ENCODE peak calls at places on chromosomes 13 and 19, in seven cellular contexts. G, Y, S, C, A, B and V are unnamed samples.
A peak's percentile ranks its signal among the peaks of the same experiment; 100 is the strongest.

GRCh38 chr13:38008636-38009035 is 139.1 kb upstream of the TRPC4 start:
- DNase-seq in Y (no peak), G (no peak), C (no peak), A (no peak), B (peak; percentile 3), S (no peak), V (no peak)

GRCh38 chr19:51342631-51343569 is 961 bp upstream of the VSIG10L start:
- DNase-seq in S (no peak), C (no peak), B (no peak), A (no peak), Y (no peak), G (no peak), V (no peak)

GRCh38 chr13:100594731-100595130 is 6.1 kb upstream of the GGACT start:
- DNase-seq in Y (no peak), A (no peak), C (peak; percentile 34), B (no peak), S (no peak), G (no peak), V (no peak)

GRCh38 chr19:33444993-33445751 is 71.7 kb downstream of the CEBPG start:
- DNase-seq in A (no peak), C (no peak), Y (no peak), G (no peak), S (no peak), B (no peak), V (no peak)

GRCh38 chr13:44498969-44499368 is 77.2 kb downstream of the TSC22D1 start:
- DNase-seq in B (peak; percentile 55), A (no peak), Y (no peak), S (peak; percentile 4), G (no peak), C (no peak), V (no peak)

GRCh38 chr13:81726037-81726726 is 1385.3 kb upstream of the SPRY2 start:
- DNase-seq in C (peak; percentile 1), B (no peak), A (no peak), G (no peak), Y (no peak), S (no peak), V (no peak)

GRCh38 chr19:3295581-3295980 is 70.8 kb upstream of the NFIC start:
- DNase-seq in G (no peak), A (no peak), C (no peak), S (no peak), Y (no peak), B (no peak), V (no peak)

GRCh38 chr13:37074703-37075102 is 15.2 kb upstream of the SUPT20H start:
- DNase-seq in Y (no peak), B (peak; percentile 53), S (peak; percentile 35), A (peak; percentile 29), C (no peak), G (no peak), V (no peak)